ENCODE peak calls at places on chromosomes 5 and 9, in four cellular contexts. S is cardiac fibroblast, Y is BJ, T is IMR-90. Z is an unnamed sample.

GRCh38 chr9:126317513-126317912 is 9.1 kb upstream of the MVB12B start:
- DNase-seq in S (no peak), Y (no peak), T (peak), Z (peak)

GRCh38 chr5:124895236-124895635 is 148.8 kb upstream of the ZNF608 start:
- DNase-seq in S (no peak), Y (no peak), T (no peak), Z (no peak)

GRCh38 chr5:168287362-168287761 is 4.1 kb upstream of the WWC1 start:
- DNase-seq in S (no peak), Y (no peak), T (no peak), Z (no peak)

GRCh38 chr9:129146441-129146933 is 31.6 kb downstream of the IER5L start:
- DNase-seq in S (peak), Y (no peak), T (no peak), Z (no peak)

GRCh38 chr9:13410566-13411031 is 131.1 kb upstream of the MPDZ start:
- DNase-seq in S (peak), Y (no peak), T (no peak), Z (no peak)

GRCh38 chr9:93304574-93305496 is 120.9 kb downstream of the WNK2 start:
- DNase-seq in S (peak), Y (no peak), T (peak), Z (no peak)

GRCh38 chr9:93517331-93517730 is 59.1 kb upstream of the PHF2 start:
- DNase-seq in S (peak), Y (no peak), T (peak), Z (no peak)

GRCh38 chr5:129069316-129069715 is 25.2 kb upstream of the ISOC1 start:
- DNase-seq in S (no peak), Y (no peak), T (no peak), Z (no peak)

GRCh38 chr9:21265421-21266189 is 25.8 kb upstream of the IFNA14 start:
- DNase-seq in S (no peak), Y (no peak), T (no peak), Z (no peak)

GRCh38 chr5:4258170-4258569 is 662.5 kb downstream of the IRX1 start:
- DNase-seq in S (no peak), Y (no peak), T (no peak), Z (no peak)

GRCh38 chr9:121557581-121558422 is 58.2 kb upstream of the GGTA1 start:
- DNase-seq in S (peak), Y (peak), T (peak), Z (peak)

GRCh38 chr9:92607088-92607487 is 62.8 kb downstream of the IPPK start:
- DNase-seq in S (peak), Y (no peak), T (peak), Z (no peak)

GRCh38 chr9:71209890-71210289 is 88.5 kb upstream of the TRPM3 start:
- DNase-seq in S (no peak), Y (no peak), T (no peak), Z (no peak)

GRCh38 chr5:142073617-142074405 is 34.8 kb upstream of the NDFIP1 start:
- DNase-seq in S (no peak), Y (no peak), T (no peak), Z (no peak)

GRCh38 chr9:133762488-133763271 is 24.5 kb upstream of the SARDH start:
- DNase-seq in S (no peak), Y (no peak), T (no peak), Z (no peak)

GRCh38 chr5:37717276-37717612 is 122.6 kb downstream of the GDNF start:
- DNase-seq in S (no peak), Y (no peak), T (no peak), Z (no peak)

GRCh38 chr9:4704129-4704528 is 24.8 kb downstream of the CDC37L1 start:
- DNase-seq in S (no peak), Y (no peak), T (peak), Z (no peak)

GRCh38 chr9:129182625-129183494 is 4.8 kb upstream of the IER5L start:
- DNase-seq in S (peak), Y (no peak), T (no peak), Z (no peak)

GRCh38 chr5:118326496-118327045 is 661.8 kb downstream of the DTWD2 start:
- DNase-seq in S (no peak), Y (no peak), T (no peak), Z (no peak)

GRCh38 chr5:174355208-174355612 is 309.7 kb downstream of the NSG2 start:
- DNase-seq in S (peak), Y (peak), T (peak), Z (no peak)

GRCh38 chr9:4442806-4443205 is 47.5 kb upstream of the SLC1A1 start:
- DNase-seq in S (no peak), Y (no peak), T (no peak), Z (no peak)

GRCh38 chr9:72577212-72577753 is 55.9 kb downstream of the TMC1 start:
- DNase-seq in S (peak), Y (peak), T (peak), Z (no peak)

GRCh38 chr9:83934569-83935275 is 13.5 kb upstream of the KIF27 start:
- DNase-seq in S (peak), Y (peak), T (peak), Z (no peak)

GRCh38 chr5:95631265-95631957 is 11.5 kb downstream of the GPR150 start:
- DNase-seq in S (peak), Y (peak), T (peak), Z (no peak)

GRCh38 chr5:52481851-52482250 is 305.9 kb upstream of the ITGA1 start:
- DNase-seq in S (no peak), Y (no peak), T (no peak), Z (no peak)

DNA sequence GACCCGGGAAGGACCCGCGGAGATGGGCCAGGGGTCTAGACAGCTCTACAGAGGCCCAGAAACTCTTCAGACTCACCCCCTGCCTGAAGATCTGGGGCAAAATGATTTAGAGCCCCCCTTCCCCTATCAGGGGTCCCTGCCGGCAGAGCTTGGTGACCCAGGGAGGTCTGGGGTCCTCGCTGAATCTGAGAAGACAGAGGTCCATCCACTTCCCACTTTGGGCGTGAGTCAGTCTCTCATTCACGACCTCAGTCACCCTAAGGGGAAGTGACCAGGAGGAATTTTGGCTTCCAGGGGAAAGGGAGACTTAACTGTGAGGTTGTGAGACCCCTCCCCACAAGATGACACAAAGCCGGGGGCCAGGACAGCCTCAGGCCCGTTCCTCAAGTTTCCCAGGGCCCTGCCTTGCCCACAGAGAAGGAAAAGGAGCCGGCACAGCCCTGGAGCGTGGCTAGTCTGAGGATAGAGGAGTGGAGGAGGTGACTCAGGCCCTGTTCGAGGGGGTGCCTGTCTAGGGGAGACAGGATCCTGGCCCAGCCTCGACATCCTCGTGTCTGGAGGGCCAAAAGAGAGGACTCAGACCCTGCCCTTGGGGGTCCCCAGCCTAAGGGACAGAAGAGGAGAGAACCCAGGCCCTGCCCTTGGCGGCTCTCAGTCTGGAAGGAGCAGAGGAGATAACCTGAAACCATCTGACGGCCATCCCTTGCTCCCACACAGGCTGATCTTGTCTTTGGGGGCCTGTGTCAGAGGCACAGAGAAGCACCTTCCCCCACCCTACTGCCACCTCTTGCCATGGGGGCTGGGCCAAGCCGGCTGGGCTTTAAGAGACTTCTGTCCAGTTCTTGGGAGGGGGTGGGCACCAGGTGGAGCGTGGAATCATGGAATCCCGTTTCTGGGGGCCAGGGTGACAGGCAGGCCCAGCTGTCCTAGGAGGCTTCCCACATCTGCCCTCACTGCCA is 885 bp downstream of the PDLIM4 start:
- DNase-seq in S (no peak), Y (no peak), T (peak), Z (no peak)
- H3K4me3 ChIP-seq in S (peak), Y (peak), T (peak), Z (no peak)

DNA sequence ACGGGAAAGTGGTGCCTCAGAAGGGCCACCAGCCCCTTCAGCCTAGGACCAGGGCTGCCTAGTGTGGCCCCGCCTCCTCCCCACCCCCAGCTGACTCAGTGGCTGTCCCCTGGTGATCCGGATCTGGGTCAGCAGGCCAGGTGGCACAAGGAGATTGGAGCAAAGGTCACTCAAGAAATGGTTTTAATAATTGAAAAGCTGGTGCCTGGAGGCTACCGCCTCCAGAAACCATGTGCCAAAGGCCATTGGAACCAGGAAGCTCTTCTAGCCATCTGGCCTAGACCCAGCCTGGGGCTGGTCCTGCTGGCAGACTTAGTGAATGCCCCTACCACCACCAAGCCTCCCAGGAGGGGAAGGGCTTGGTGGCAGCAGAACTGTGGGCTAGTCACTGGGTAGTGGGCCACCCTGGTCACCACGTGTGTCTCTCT is 1.5 kb downstream of the ST6GALNAC4 start:
- DNase-seq in S (no peak), Y (no peak), T (no peak), Z (no peak)
- H3K4me3 ChIP-seq in S (no peak), Y (no peak), T (no peak), Z (no peak)

GRCh38 chr5:132559661-132560060 is 2.9 kb downstream of the RAD50 start:
- DNase-seq in S (no peak), Y (no peak), T (no peak), Z (no peak)
- H3K4me3 ChIP-seq in S (no peak), Y (no peak), T (no peak), Z (no peak)

GRCh38 chr5:132777209-132778069 is at the start of gene SEPTIN8:
- DNase-seq in S (peak), Y (no peak), T (no peak), Z (no peak)
- H3K4me3 ChIP-seq in S (peak), Y (peak), T (peak), Z (peak)

GRCh38 chr5:1860949-1861348 is 21.8 kb downstream of the IRX4 start:
- DNase-seq in S (no peak), Y (no peak), T (no peak), Z (no peak)
- H3K4me3 ChIP-seq in S (no peak), Y (no peak), T (no peak), Z (no peak)

Z was measured in Jurkat, Clone E6-1.